ENCODE peak calls at places on chromosome 10, in four cellular contexts. J is HTR-8/SVneo; Q is activated T-cell treated with anti-CD3 and anti-CD28 coated beads, Interleukin-2, amount 50 U/mL, for 4 hours; S is LHCN-M2. N is an unnamed sample.

GRCh38 chr10:117431160-117431559 is 55.9 kb upstream of the PDZD8 start:
- DNase-seq in S (peak), J (peak), Q (no peak), N (no peak)

GRCh38 chr10:132670546-132670945 is 115.4 kb downstream of the NKX6-2 start:
- DNase-seq in Q (no peak), J (no peak), S (no peak), N (no peak)

GRCh38 chr10:21637795-21638194 is 103.8 kb downstream of the MLLT10 start:
- DNase-seq in Q (no peak), S (no peak), J (no peak), N (no peak)

GRCh38 chr10:69769395-69769989 is 32.2 kb upstream of the COL13A1 start:
- DNase-seq in S (peak), Q (no peak), J (peak), N (no peak)

GRCh38 chr10:30176182-30176581 is 116.8 kb upstream of the JCAD start:
- DNase-seq in J (no peak), S (no peak), Q (no peak), N (no peak)

GRCh38 chr10:129785536-129785981 is 178.5 kb downstream of the EBF3 start:
- DNase-seq in S (no peak), J (no peak), Q (no peak), N (no peak)

GRCh38 chr10:61761825-61762217 is 99.1 kb downstream of the CABCOCO1 start:
- DNase-seq in S (no peak), Q (no peak), J (no peak), N (no peak)

GRCh38 chr10:132532784-132533560 is 4.6 kb upstream of the INPP5A start:
- DNase-seq in J (peak), Q (no peak), S (peak), N (no peak)

GRCh38 chr10:131514454-131514853 is 202.9 kb upstream of the TCERG1L start:
- DNase-seq in J (no peak), Q (no peak), S (no peak), N (no peak)

GRCh38 chr10:32446701-32447406 is 914 bp downstream of the CCDC7 start:
- DNase-seq in S (peak), J (no peak), Q (no peak), N (no peak)

GRCh38 chr10:81843042-81843441 is 32.0 kb upstream of the NRG3 start:
- DNase-seq in Q (no peak), S (no peak), J (no peak), N (no peak)

GRCh38 chr10:31187607-31188210 is 131.3 kb upstream of the ZEB1 start:
- DNase-seq in J (no peak), Q (no peak), S (no peak), N (no peak)

GRCh38 chr10:71211759-71212248 is 566 bp upstream of the UNC5B start:
- DNase-seq in J (no peak), Q (no peak), S (no peak), N (no peak)

GRCh38 chr10:94066411-94066810 is 72.7 kb downstream of the PLCE1 start:
- DNase-seq in J (peak), Q (no peak), S (peak), N (no peak)

GRCh38 chr10:79149662-79150443 is 81.1 kb downstream of the ZMIZ1 start:
- DNase-seq in Q (no peak), S (peak), J (peak), N (no peak)

GRCh38 chr10:48309711-48310226 is 3.3 kb downstream of the MAPK8 start:
- DNase-seq in S (peak), Q (no peak), J (peak), N (no peak)

GRCh38 chr10:88831709-88832108 is 19.9 kb downstream of the ANKRD22 start:
- DNase-seq in J (no peak), S (no peak), Q (peak), N (no peak)

GRCh38 chr10:96772239-96772638 is 51.9 kb upstream of the PIK3AP1 start:
- DNase-seq in Q (no peak), J (no peak), S (no peak), N (no peak)

GRCh38 chr10:88886557-88886956 is 6.5 kb downstream of the STAMBPL1 start:
- DNase-seq in S (no peak), J (no peak), Q (no peak), N (no peak)

GRCh38 chr10:85532821-85533220 is 833.8 kb downstream of the GRID1 start:
- DNase-seq in J (no peak), S (no peak), Q (no peak), N (no peak)

GRCh38 chr10:44937201-44938005 is 22.2 kb upstream of the RASSF4 start:
- DNase-seq in J (no peak), S (peak), Q (no peak), N (no peak)

GRCh38 chr10:132606031-132606491 is 68.5 kb downstream of the INPP5A start:
- DNase-seq in Q (no peak), J (no peak), S (no peak), N (no peak)

GRCh38 chr10:76829724-76830123 is 807.9 kb downstream of the KCNMA1 start:
- DNase-seq in Q (no peak), J (no peak), S (no peak), N (no peak)

GRCh38 chr10:76051007-76051936 is 619.8 kb downstream of the LRMDA start:
- DNase-seq in S (no peak), Q (no peak), J (no peak), N (no peak)

GRCh38 chr10:60470091-60470490 is 80.4 kb upstream of the ANK3 start:
- DNase-seq in S (peak), Q (no peak), J (no peak), N (no peak)

GRCh38 chr10:119119400-119119799 is 15.5 kb downstream of the DENND10 start:
- DNase-seq in S (no peak), Q (no peak), J (no peak), N (no peak)

N was measured in D721Med.